ENCODE peak calls at places on chromosomes 12 and 14, in four cellular contexts. One of them, this sample, is unnamed. For H3K4me1, the result is how much of the 10 kb centered on the place peaks cover.

GRCh38 chr14:30737916-30738315 is 115.8 kb downstream of the SCFD1 start:
- DNase-seq in RWPE2: no peak
- DNase-seq in transverse colon: no peak
- DNase-seq in lung: no peak
- DNase-seq in this sample: no peak

GRCh38 chr12:12792421-12792820 is 7.0 kb downstream of the APOLD1 start:
- DNase-seq in RWPE2: no peak
- DNase-seq in transverse colon: no peak
- DNase-seq in lung: no peak
- DNase-seq in this sample: no peak

GRCh38 chr12:51437471-51437870 is 12.8 kb downstream of the SLC4A8 start:
- DNase-seq in RWPE2: no peak
- DNase-seq in transverse colon: no peak
- DNase-seq in lung: no peak
- DNase-seq in this sample: no peak

GRCh38 chr12:109948382-109948781 is 47.8 kb downstream of the GIT2 start:
- DNase-seq in RWPE2: no peak
- DNase-seq in transverse colon: no peak
- DNase-seq in lung: no peak
- DNase-seq in this sample: no peak

GRCh38 chr12:70756118-70756517 is 118.9 kb upstream of the PTPRB start:
- DNase-seq in RWPE2: no peak
- DNase-seq in transverse colon: no peak
- DNase-seq in lung: no peak
- DNase-seq in this sample: no peak

GRCh38 chr12:3336606-3337311 is 154.2 kb upstream of the PRMT8 start:
- DNase-seq in RWPE2: no peak
- DNase-seq in transverse colon: no peak
- DNase-seq in lung: no peak
- DNase-seq in this sample: no peak

GRCh38 chr12:51393676-51394545 is 2.7 kb upstream of the GALNT6 start:
- DNase-seq in RWPE2: peak
- DNase-seq in transverse colon: peak
- DNase-seq in lung: no peak
- DNase-seq in this sample: no peak

GRCh38 chr14:101600891-101601602 is 39.8 kb downstream of the DIO3 start:
- DNase-seq in RWPE2: peak
- DNase-seq in transverse colon: peak
- DNase-seq in lung: no peak
- DNase-seq in this sample: no peak

GRCh38 chr12:4172999-4173398 is 100.6 kb upstream of the CCND2 start:
- DNase-seq in RWPE2: no peak
- DNase-seq in transverse colon: no peak
- DNase-seq in lung: no peak
- DNase-seq in this sample: peak

GRCh38 chr12:91781114-91781513 is 364.5 kb downstream of the BTG1 start:
- DNase-seq in RWPE2: no peak
- DNase-seq in transverse colon: no peak
- DNase-seq in lung: no peak
- DNase-seq in this sample: no peak

GRCh38 chr12:98725481-98726247 is 80.6 kb downstream of the APAF1 start:
- DNase-seq in RWPE2: no peak
- DNase-seq in transverse colon: no peak
- DNase-seq in lung: no peak
- DNase-seq in this sample: peak
- TF ChIP-seq CTCF in RWPE2: peak
- TF ChIP-seq CTCF in transverse colon: no peak
- TF ChIP-seq CTCF in lung: no peak
- TF ChIP-seq CTCF in this sample: no peak

GRCh38 chr12:9864913-9865675 is 4.1 kb downstream of the CLEC2B start:
- DNase-seq in RWPE2: no peak
- DNase-seq in transverse colon: no peak
- DNase-seq in lung: no peak
- DNase-seq in this sample: no peak

GRCh38 chr12:9867531-9867930 is 1.6 kb downstream of the CLEC2B start:
- DNase-seq in RWPE2: no peak
- DNase-seq in transverse colon: no peak
- DNase-seq in lung: no peak
- DNase-seq in this sample: no peak

GRCh38 chr12:9868271-9868815 is 811 bp downstream of the CLEC2B start:
- DNase-seq in RWPE2: no peak
- DNase-seq in transverse colon: no peak
- DNase-seq in lung: no peak
- DNase-seq in this sample: no peak

GRCh38 chr12:9868951-9869306 is 225 bp downstream of the CLEC2B start:
- DNase-seq in RWPE2: no peak
- DNase-seq in transverse colon: no peak
- DNase-seq in lung: no peak
- DNase-seq in this sample: no peak

GRCh38 chr12:9866786-9867379 is 2.3 kb downstream of the CLEC2B start:
- DNase-seq in RWPE2: no peak
- DNase-seq in transverse colon: no peak
- DNase-seq in lung: no peak
- DNase-seq in this sample: no peak
- H3K4me3 ChIP-seq in RWPE2: no peak
- H3K4me3 ChIP-seq in transverse colon: peak
- H3K4me3 ChIP-seq in lung: peak
- H3K4me3 ChIP-seq in this sample: no peak

DNA sequence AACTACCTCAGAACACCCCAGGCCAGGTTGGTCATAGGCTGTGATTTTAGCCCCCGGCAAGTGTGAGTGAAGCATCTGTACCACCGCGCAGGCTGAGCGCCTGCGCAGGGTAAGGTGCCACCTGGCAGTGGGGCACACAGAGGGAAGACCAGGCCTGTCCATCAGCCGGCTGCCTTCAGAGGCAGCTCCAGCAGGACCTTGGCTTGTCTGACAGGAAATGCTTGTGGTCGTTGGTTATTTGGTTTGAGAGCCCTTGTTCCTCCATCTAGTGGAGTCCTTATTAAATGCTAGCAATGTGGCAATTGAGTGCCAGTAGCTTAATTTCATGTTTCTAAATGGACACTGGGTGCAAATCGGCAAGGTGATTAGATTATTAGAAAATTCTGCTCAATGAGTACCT is 27.5 kb downstream of the SLC25A29 start:
- DNase-seq in RWPE2: no peak
- DNase-seq in transverse colon: no peak
- DNase-seq in lung: peak
- DNase-seq in this sample: peak
- H3K4me1 ChIP-seq in RWPE2: under half
- H3K4me1 ChIP-seq in transverse colon: under half
- H3K4me1 ChIP-seq in lung: under half
- H3K4me1 ChIP-seq in this sample: half or more

GRCh38 chr12:98644712-98645571 is at the start of the genes APAF1 and IKBIP:
- DNase-seq in RWPE2: peak
- DNase-seq in transverse colon: peak
- DNase-seq in lung: peak
- DNase-seq in this sample: peak

GRCh38 chr12:98644433-98644711 is 216 bp downstream of the IKBIP start:
- DNase-seq in RWPE2: peak
- DNase-seq in transverse colon: peak
- DNase-seq in lung: no peak
- DNase-seq in this sample: no peak

GRCh38 chr12:98645572-98646067 is 530 bp downstream of the APAF1 start:
- DNase-seq in RWPE2: no peak
- DNase-seq in transverse colon: peak
- DNase-seq in lung: peak
- DNase-seq in this sample: no peak

GRCh38 chr12:98646165-98646764 is 1.2 kb downstream of the APAF1 start:
- DNase-seq in RWPE2: no peak
- DNase-seq in transverse colon: no peak
- DNase-seq in lung: no peak
- DNase-seq in this sample: no peak
- TF ChIP-seq CTCF in RWPE2: peak
- TF ChIP-seq CTCF in transverse colon: no peak
- TF ChIP-seq CTCF in lung: no peak
- TF ChIP-seq CTCF in this sample: no peak

GRCh38 chr14:23631702-23632460 is 4.3 kb upstream of the DHRS2 start:
- DNase-seq in RWPE2: no peak
- DNase-seq in transverse colon: peak
- DNase-seq in lung: peak
- DNase-seq in this sample: peak
- H3K4me3 ChIP-seq in RWPE2: no peak
- H3K4me3 ChIP-seq in transverse colon: no peak
- H3K4me3 ChIP-seq in lung: no peak
- H3K4me3 ChIP-seq in this sample: no peak

GRCh38 chr14:24436355-24437019 is 6.1 kb downstream of the SDR39U1 start:
- DNase-seq in RWPE2: no peak
- DNase-seq in transverse colon: no peak
- DNase-seq in lung: no peak
- DNase-seq in this sample: peak

GRCh38 chr14:24434676-24435075 is 4.9 kb downstream of the KHNYN start:
- DNase-seq in RWPE2: no peak
- DNase-seq in transverse colon: no peak
- DNase-seq in lung: no peak
- DNase-seq in this sample: no peak

GRCh38 chr14:24435998-24436354 is 6.2 kb downstream of the KHNYN start:
- DNase-seq in RWPE2: no peak
- DNase-seq in transverse colon: no peak
- DNase-seq in lung: no peak
- DNase-seq in this sample: no peak

GRCh38 chr14:24437020-24437735 is 5.4 kb downstream of the SDR39U1 start:
- DNase-seq in RWPE2: no peak
- DNase-seq in transverse colon: no peak
- DNase-seq in lung: no peak
- DNase-seq in this sample: no peak

GRCh38 chr14:24435192-24435810 is 5.5 kb downstream of the KHNYN start:
- DNase-seq in RWPE2: no peak
- DNase-seq in transverse colon: no peak
- DNase-seq in lung: no peak
- DNase-seq in this sample: no peak
- H3K4me1 ChIP-seq in RWPE2: under half
- H3K4me1 ChIP-seq in transverse colon: under half
- H3K4me1 ChIP-seq in lung: under half
- H3K4me1 ChIP-seq in this sample: half or more

GRCh38 chr14:72498646-72499045 is 395.3 kb downstream of the DPF3 start:
- DNase-seq in RWPE2: no peak
- DNase-seq in transverse colon: no peak
- DNase-seq in lung: no peak
- DNase-seq in this sample: no peak
- TF ChIP-seq CTCF in RWPE2: no peak
- TF ChIP-seq CTCF in transverse colon: no peak
- TF ChIP-seq CTCF in lung: no peak
- TF ChIP-seq CTCF in this sample: no peak

GRCh38 chr12:49967777-49968250 is 4.9 kb upstream of the AQP6 start:
- DNase-seq in RWPE2: no peak
- DNase-seq in transverse colon: no peak
- DNase-seq in lung: no peak
- DNase-seq in this sample: no peak

GRCh38 chr12:49965836-49966235 is 4.2 kb downstream of the AQP5 start:
- DNase-seq in RWPE2: no peak
- DNase-seq in transverse colon: no peak
- DNase-seq in lung: no peak
- DNase-seq in this sample: peak

GRCh38 chr12:49968431-49968830 is 4.3 kb upstream of the AQP6 start:
- DNase-seq in RWPE2: no peak
- DNase-seq in transverse colon: no peak
- DNase-seq in lung: no peak
- DNase-seq in this sample: no peak

GRCh38 chr12:49966511-49967041 is 4.9 kb downstream of the AQP5 start:
- DNase-seq in RWPE2: no peak
- DNase-seq in transverse colon: no peak
- DNase-seq in lung: no peak
- DNase-seq in this sample: no peak

DNA sequence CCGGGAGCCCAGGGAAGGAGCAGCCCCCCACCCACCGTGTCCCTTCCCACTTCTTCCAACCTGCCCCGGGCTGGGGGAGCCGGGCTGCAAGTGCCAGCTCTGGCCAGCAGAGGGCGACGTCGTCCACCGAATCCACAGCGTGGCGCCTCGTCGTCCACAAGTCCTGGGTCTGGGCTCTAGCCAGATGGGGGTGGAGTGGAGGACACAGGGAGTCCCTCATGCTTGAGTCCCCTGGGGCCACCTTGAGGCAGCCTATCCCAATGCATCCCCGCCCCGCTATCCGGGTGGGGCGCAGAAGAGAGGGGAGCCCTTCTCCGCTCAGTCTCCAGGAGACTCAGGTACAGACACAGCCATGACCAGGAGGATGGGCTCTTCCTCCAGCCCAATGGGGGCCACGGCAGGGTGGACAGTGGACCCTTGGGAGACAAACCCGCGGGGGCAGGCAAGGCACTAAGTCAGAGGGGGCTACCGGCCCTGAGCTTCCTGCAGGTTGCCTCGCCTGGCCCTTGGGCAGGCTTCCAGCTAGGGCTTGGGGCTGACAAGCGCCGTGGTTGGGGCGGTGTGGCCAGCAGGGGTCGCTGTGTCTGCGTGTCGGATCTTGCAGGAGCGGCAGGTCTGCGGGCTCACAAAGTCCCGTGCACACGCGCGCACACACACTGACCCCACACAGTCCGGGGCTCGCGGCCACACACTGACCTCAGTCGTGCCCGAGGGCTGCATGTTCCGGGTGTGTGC is 5.5 kb downstream of the AQP5 start:
- DNase-seq in RWPE2: no peak
- DNase-seq in transverse colon: peak
- DNase-seq in lung: peak
- DNase-seq in this sample: peak
- H3K4me3 ChIP-seq in RWPE2: peak
- H3K4me3 ChIP-seq in transverse colon: peak
- H3K4me3 ChIP-seq in lung: no peak
- H3K4me3 ChIP-seq in this sample: no peak

DNA sequence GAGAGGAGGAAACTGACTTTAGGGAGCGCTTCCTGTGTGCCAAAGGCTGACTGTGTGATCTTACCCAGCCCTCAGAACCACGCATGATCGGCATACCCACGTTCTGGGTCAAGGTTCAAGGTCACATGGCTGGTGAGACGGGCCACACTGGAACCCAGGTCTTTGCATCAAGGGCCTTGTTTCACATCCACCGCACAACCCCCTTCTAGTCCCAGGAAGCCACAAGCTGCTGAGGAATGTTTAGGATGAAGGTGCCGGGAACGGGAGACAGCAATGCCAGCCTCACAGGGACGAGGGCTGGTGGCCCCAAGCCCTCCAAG is 50.7 kb downstream of the TESC start:
- DNase-seq in RWPE2: no peak
- DNase-seq in transverse colon: no peak
- DNase-seq in lung: no peak
- DNase-seq in this sample: no peak
- H3K4me1 ChIP-seq in RWPE2: under half
- H3K4me1 ChIP-seq in transverse colon: under half
- H3K4me1 ChIP-seq in lung: under half
- H3K4me1 ChIP-seq in this sample: under half

DNA sequence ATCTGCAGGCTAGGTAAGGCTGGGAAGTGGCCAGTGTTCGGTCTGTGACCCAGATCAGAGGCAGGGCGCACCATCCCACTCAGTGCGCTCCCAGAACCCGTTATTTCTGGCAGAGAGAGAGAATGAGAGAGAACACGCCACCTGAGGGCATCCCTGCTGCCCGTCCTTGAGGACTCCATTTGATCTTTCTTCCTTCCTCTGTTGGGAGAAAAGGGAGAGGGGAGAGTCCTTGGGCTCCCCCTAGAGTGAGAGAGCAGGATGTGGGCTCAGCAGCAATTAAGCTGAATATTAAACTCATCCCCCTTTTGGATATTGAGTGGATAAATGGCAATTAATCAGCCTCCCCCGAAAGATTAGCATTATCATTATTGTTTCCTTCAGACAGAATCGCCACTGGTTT is 70.6 kb downstream of the IFT43 start:
- DNase-seq in RWPE2: no peak
- DNase-seq in transverse colon: no peak
- DNase-seq in lung: no peak
- DNase-seq in this sample: no peak
- TF ChIP-seq CTCF in RWPE2: peak
- TF ChIP-seq CTCF in transverse colon: no peak
- TF ChIP-seq CTCF in lung: no peak
- TF ChIP-seq CTCF in this sample: peak